ENCODE peak calls at places on chromosomes 11 and 22, in four cellular contexts. N, M, S and J are unnamed samples.

GRCh38 chr11:94134651-94135512 is 6.2 kb downstream of the PANX1 start:
- DNase-seq in M (peak), N (peak), S (no peak), J (peak)

GRCh38 chr11:119014209-119014924 is 3.8 kb downstream of the RPS25 start:
- DNase-seq in N (no peak), M (no peak), S (no peak), J (no peak)

GRCh38 chr11:5476184-5476819 is 12.2 kb upstream of the OR52D1 start:
- DNase-seq in N (no peak), M (peak), S (no peak), J (peak)

GRCh38 chr11:67261942-67262681 is 4.2 kb upstream of the GRK2 start:
- DNase-seq in M (no peak), S (no peak), N (no peak), J (peak)

GRCh38 chr11:13929551-13929950 is 33.0 kb upstream of the SPON1 start:
- DNase-seq in S (no peak), N (peak), M (no peak), J (no peak)

GRCh38 chr11:12029738-12030363 is 21.4 kb upstream of the DKK3 start:
- DNase-seq in N (no peak), S (no peak), M (no peak), J (no peak)

GRCh38 chr11:115348404-115348803 is 155.8 kb downstream of the CADM1 start:
- DNase-seq in S (no peak), N (no peak), M (no peak), J (no peak)

GRCh38 chr11:35785287-35786167 is 123.0 kb downstream of the TRIM44 start:
- DNase-seq in M (no peak), S (no peak), N (no peak), J (no peak)

GRCh38 chr22:32622762-32623147 is 148.1 kb downstream of the FBXO7 start:
- DNase-seq in M (no peak), S (no peak), N (no peak), J (no peak)

GRCh38 chr11:34605481-34606325 is 15.2 kb upstream of the EHF start:
- DNase-seq in S (no peak), M (no peak), N (no peak), J (no peak)